ENCODE peak calls at places on chromosome 15, in ten cellular contexts. O is Right ventricle myocardium superior, X is T-helper 9 cell, H is T1000, A is T-helper 2 cell, Y is HS-5, U is cardiac fibroblast, D is heart left ventricle, E is foreskin fibroblast, L is AG09309. T is an unnamed sample.

GRCh38 chr15:60520041-60520824 is 41.3 kb upstream of the ICE2 start:
- DNase-seq in X (no peak), H (no peak), D (no peak), Y (peak), U (no peak), A (no peak), E (peak), O (no peak), L (no peak), T (no peak)

GRCh38 chr15:90817117-90818057 is 51.0 kb upstream of the FURIN start:
- DNase-seq in E (no peak), U (no peak), Y (no peak), A (no peak), X (no peak), H (no peak), D (no peak), L (no peak), O (no peak), T (no peak)

GRCh38 chr15:84797212-84797611 is 19.9 kb upstream of the ALPK3 start:
- DNase-seq in E (peak), L (peak), X (no peak), D (no peak), U (no peak), A (no peak), H (no peak), Y (no peak), O (no peak), T (no peak)

GRCh38 chr15:52680041-52680391 is 828 bp upstream of the ATOSA start:
- DNase-seq in E (peak), Y (no peak), U (peak), L (no peak), O (no peak), D (no peak), X (no peak), A (no peak), H (no peak), T (peak)

GRCh38 chr15:69555080-69555479 is 102.5 kb downstream of the RPLP1 start:
- DNase-seq in A (no peak), D (no peak), U (no peak), O (no peak), X (no peak), E (no peak), L (no peak), Y (no peak), H (no peak), T (no peak)

GRCh38 chr15:41981373-41982132 is 9.2 kb upstream of the EHD4 start:
- DNase-seq in D (no peak), X (no peak), Y (no peak), E (peak), O (no peak), U (no peak), L (no peak), H (no peak), A (no peak), T (no peak)

GRCh38 chr15:68412218-68412617 is 19.7 kb downstream of the ITGA11 start:
- DNase-seq in H (no peak), E (no peak), Y (no peak), L (no peak), O (no peak), X (no peak), A (no peak), D (no peak), U (no peak), T (no peak)

GRCh38 chr15:59333401-59334062 is 39.1 kb downstream of the MYO1E start:
- DNase-seq in U (no peak), E (no peak), H (no peak), O (no peak), L (no peak), X (no peak), Y (no peak), D (no peak), A (no peak), T (no peak)

GRCh38 chr15:73941871-73942635 is 15.8 kb downstream of the LOXL1 start:
- DNase-seq in H (no peak), X (no peak), U (no peak), A (no peak), Y (no peak), E (no peak), L (no peak), O (peak), D (peak), T (no peak)

GRCh38 chr15:44298878-44299277 is 10.4 kb downstream of the GOLM2 start:
- DNase-seq in X (no peak), E (no peak), O (no peak), U (no peak), H (no peak), Y (no peak), D (no peak), A (no peak), L (no peak), T (no peak)

GRCh38 chr15:51024735-51025453 is 69.8 kb downstream of the TNFAIP8L3 start:
- DNase-seq in A (no peak), E (peak), H (no peak), D (no peak), L (no peak), X (no peak), Y (no peak), O (no peak), U (peak), T (no peak)

GRCh38 chr15:40449275-40449674 is 8.5 kb downstream of the BAHD1 start:
- DNase-seq in U (peak), Y (no peak), H (no peak), D (no peak), L (no peak), X (no peak), O (no peak), E (peak), A (no peak), T (no peak)

GRCh38 chr15:22989576-22990477 is 9.7 kb upstream of the CYFIP1 start:
- DNase-seq in U (no peak), O (no peak), A (no peak), Y (no peak), D (no peak), E (peak), H (no peak), X (no peak), L (no peak), T (no peak)

GRCh38 chr15:93190238-93190637 is 101.2 kb upstream of the RGMA start:
- DNase-seq in H (no peak), E (no peak), U (no peak), O (no peak), X (no peak), A (no peak), D (no peak), L (no peak), Y (no peak), T (no peak)

GRCh38 chr15:70035719-70036077 is 62.0 kb downstream of the TLE3 start:
- DNase-seq in U (no peak), H (no peak), A (no peak), X (no peak), Y (no peak), D (no peak), O (no peak), L (no peak), E (no peak), T (no peak)

GRCh38 chr15:41934843-41935242 is 37.5 kb downstream of the EHD4 start:
- DNase-seq in X (peak), D (no peak), O (no peak), H (no peak), U (no peak), L (no peak), Y (no peak), E (no peak), A (peak), T (no peak)

GRCh38 chr15:95394186-95395067 is 936.1 kb upstream of the NR2F2 start:
- DNase-seq in X (no peak), E (peak), Y (no peak), H (no peak), L (no peak), A (no peak), U (peak), O (no peak), D (no peak), T (no peak)

GRCh38 chr15:91298101-91298500 is 198.0 kb downstream of the SV2B start:
- DNase-seq in H (no peak), U (no peak), Y (no peak), D (no peak), A (no peak), X (no peak), O (no peak), L (no peak), E (no peak), T (no peak)

GRCh38 chr15:31792611-31793199 is 237.6 kb upstream of the CHRNA7 start:
- DNase-seq in O (no peak), L (no peak), A (no peak), E (no peak), D (no peak), Y (no peak), X (no peak), U (no peak), H (no peak), T (no peak)

GRCh38 chr15:65095011-65095746 is 18.6 kb downstream of the KBTBD13 start:
- DNase-seq in X (no peak), Y (no peak), U (no peak), E (no peak), D (no peak), O (no peak), A (no peak), L (no peak), H (no peak), T (no peak)

GRCh38 chr15:96321422-96322391 is 8.8 kb upstream of the NR2F2 start:
- DNase-seq in Y (no peak), X (no peak), E (peak), D (peak), U (peak), L (no peak), A (no peak), O (peak), H (no peak), T (no peak)

GRCh38 chr15:94829887-94830884 is 598.8 kb downstream of the MCTP2 start:
- DNase-seq in L (no peak), A (no peak), Y (no peak), U (no peak), O (no peak), H (no peak), E (no peak), D (no peak), X (no peak), T (no peak)

GRCh38 chr15:68256675-68257450 is 20.7 kb upstream of the FEM1B start:
- DNase-seq in D (peak), X (peak), L (peak), H (no peak), Y (no peak), U (peak), E (peak), O (peak), A (peak), T (peak)

GRCh38 chr15:78438595-78439285 is 724 bp downstream of the IREB2 start:
- DNase-seq in Y (no peak), D (no peak), L (no peak), O (no peak), X (peak), A (no peak), H (no peak), U (peak), E (peak), T (no peak)